ENCODE peak calls at places on chromosomes 5 and 9, in six cellular contexts. B is GM23248, Q is Karpas-422, P is OCI-LY7, X is HepG2, A is PC-9. N is an unnamed sample. For H3K36me3, the result is how much of the 10 kb centered on the place peaks cover.

GRCh38 chr5:139854029-139854605 is 58.5 kb downstream of the PSD2 start:
- DNase-seq in X (no peak), P (no peak), B (no peak), Q (no peak), A (no peak), N (no peak)

GRCh38 chr9:13513262-13513661 is 233.8 kb upstream of the MPDZ start:
- DNase-seq in Q (peak), B (no peak), X (no peak), A (no peak), P (no peak), N (no peak)

GRCh38 chr9:126147620-126148522 is 178.8 kb upstream of the MVB12B start:
- DNase-seq in B (no peak), Q (no peak), X (no peak), P (no peak), A (no peak), N (no peak)

GRCh38 chr5:178232920-178233429 is 373 bp upstream of the PHYKPL start:
- DNase-seq in P (no peak), B (no peak), Q (no peak), A (no peak), X (no peak), N (no peak)

GRCh38 chr9:111743275-111743674 is 51.5 kb downstream of the SHOC1 start:
- DNase-seq in Q (no peak), B (peak), X (peak), A (peak), P (no peak), N (no peak)

GRCh38 chr5:81755320-81755719 is 4.4 kb upstream of the SSBP2 start:
- DNase-seq in X (peak), Q (no peak), B (peak), P (no peak), A (peak), N (peak)

GRCh38 chr9:113616716-113617496 is 153.4 kb downstream of the RGS3 start:
- DNase-seq in B (no peak), P (no peak), Q (no peak), X (no peak), A (no peak), N (no peak)

GRCh38 chr5:149452665-149453617 is 73.8 kb upstream of the IL17B start:
- DNase-seq in Q (no peak), A (no peak), B (peak), P (no peak), X (peak), N (peak)

GRCh38 chr9:129278391-129279237 is 100.6 kb upstream of the IER5L start:
- DNase-seq in P (peak), Q (no peak), A (peak), X (no peak), B (peak), N (peak)

GRCh38 chr9:89436963-89437625 is 60.8 kb downstream of the SEMA4D start:
- DNase-seq in Q (no peak), P (peak), X (no peak), A (no peak), B (no peak), N (no peak)

GRCh38 chr9:116662633-116663032 is 24.5 kb upstream of the TRIM32 start:
- DNase-seq in P (no peak), Q (no peak), X (no peak), B (peak), A (no peak), N (no peak)

GRCh38 chr5:37501152-37501551 is 122.0 kb downstream of the WDR70 start:
- DNase-seq in X (peak), Q (peak), A (no peak), B (peak), P (no peak), N (no peak)

GRCh38 chr5:173396311-173396993 is 68.2 kb upstream of the STC2 start:
- DNase-seq in A (no peak), B (peak), Q (peak), X (peak), P (no peak), N (peak)

GRCh38 chr5:58066557-58066956 is 393.3 kb downstream of the PLK2 start:
- DNase-seq in X (no peak), Q (no peak), A (no peak), B (no peak), P (no peak), N (no peak)

GRCh38 chr5:147413266-147413665 is 96.6 kb downstream of the DPYSL3 start:
- DNase-seq in B (no peak), Q (no peak), A (no peak), P (no peak), X (no peak), N (no peak)

GRCh38 chr5:107265268-107265667 is 405.5 kb downstream of the EFNA5 start:
- DNase-seq in X (no peak), A (no peak), P (no peak), Q (no peak), B (no peak), N (no peak)

GRCh38 chr5:57986746-57987145 is 473.1 kb downstream of the PLK2 start:
- DNase-seq in Q (no peak), X (no peak), P (no peak), B (peak), A (no peak), N (no peak)

GRCh38 chr5:128667148-128667547 is 129.1 kb upstream of the FBN2 start:
- DNase-seq in A (no peak), P (no peak), Q (peak), B (no peak), X (no peak), N (peak)

GRCh38 chr5:5341531-5342292 is 80.8 kb upstream of the ICE1 start:
- DNase-seq in A (no peak), B (peak), P (no peak), Q (no peak), X (no peak), N (no peak)

GRCh38 chr9:127741831-127742434 is 6.8 kb upstream of the TOR2A start:
- DNase-seq in A (no peak), X (peak), Q (no peak), P (no peak), B (peak), N (peak)

GRCh38 chr5:126449751-126450271 is 26.6 kb downstream of the GRAMD2B start:
- DNase-seq in A (no peak), B (peak), Q (peak), X (no peak), P (no peak), N (no peak)

GRCh38 chr5:39730011-39730410 is 305.2 kb upstream of the DAB2 start:
- DNase-seq in Q (no peak), B (no peak), P (no peak), X (no peak), A (peak), N (no peak)

GRCh38 chr9:117145811-117146490 is 268.9 kb downstream of the ASTN2 start:
- DNase-seq in X (no peak), P (no peak), B (no peak), A (no peak), Q (no peak), N (peak)

GRCh38 chr5:105238561-105238960 is 1676.0 kb upstream of the NUDT12 start:
- DNase-seq in B (no peak), X (no peak), A (no peak), P (no peak), Q (no peak), N (no peak)

GRCh38 chr5:96374653-96375052 is 58.4 kb downstream of the PCSK1 start:
- DNase-seq in P (no peak), B (no peak), Q (no peak), A (no peak), X (no peak), N (no peak)

GRCh38 chr9:125979383-125979782 is 232.2 kb downstream of the PBX3 start:
- DNase-seq in P (no peak), A (no peak), Q (no peak), B (no peak), X (no peak), N (no peak)

GRCh38 chr9:136103651-136104487 is 8.8 kb upstream of the NACC2 start:
- DNase-seq in A (no peak), X (no peak), Q (no peak), P (peak), B (no peak), N (no peak)

GRCh38 chr9:131627846-131628820 is 82.8 kb downstream of the PRRT1B start:
- DNase-seq in Q (no peak), A (no peak), P (no peak), B (no peak), X (no peak), N (no peak)

GRCh38 chr5:44246986-44247385 is 142.2 kb downstream of the FGF10 start:
- DNase-seq in P (no peak), X (no peak), B (peak), A (no peak), Q (no peak), N (no peak)

GRCh38 chr9:129748249-129748648 is 4.6 kb downstream of the PTGES start:
- DNase-seq in A (peak), B (peak), P (no peak), X (no peak), Q (no peak), N (no peak)

GRCh38 chr9:34343090-34343489 is 13.7 kb downstream of the NUDT2 start:
- DNase-seq in B (no peak), Q (no peak), X (no peak), P (no peak), A (no peak), N (no peak)

GRCh38 chr5:135245521-135246499 is 153.2 kb downstream of the MACROH2A1 start:
- DNase-seq in Q (no peak), A (peak), B (peak), X (no peak), P (no peak), N (no peak)

GRCh38 chr9:91813261-91813795 is 136.7 kb downstream of the ROR2 start:
- DNase-seq in P (no peak), X (no peak), Q (no peak), A (no peak), B (no peak), N (no peak)

GRCh38 chr5:3604501-3604900 is 8.9 kb downstream of the IRX1 start:
- DNase-seq in A (no peak), P (no peak), X (no peak), Q (no peak), B (peak), N (no peak)

GRCh38 chr9:980621-981020 is 4.2 kb downstream of the DMRT3 start:
- DNase-seq in X (no peak), B (no peak), A (no peak), P (no peak), Q (no peak), N (no peak)

GRCh38 chr5:92552206-92553160 is 1028.5 kb downstream of the NR2F1-AS1 start:
- DNase-seq in B (peak), A (peak), X (peak), P (no peak), Q (no peak), N (no peak)

GRCh38 chr9:133583586-133583985 is 25.6 kb downstream of the FAM163B start:
- DNase-seq in P (no peak), X (no peak), A (no peak), B (peak), Q (no peak), N (no peak)
- H3K4me2 ChIP-seq in P (peak), X (no peak), A (no peak), B (no peak), Q (no peak), N (no peak)

GRCh38 chr9:137697832-137698231 is 79.0 kb downstream of the EHMT1 start:
- DNase-seq in B (no peak), X (no peak), P (no peak), Q (no peak), A (no peak), N (no peak)

GRCh38 chr9:137697193-137697592 is 78.4 kb downstream of the EHMT1 start:
- DNase-seq in A (no peak), P (no peak), Q (no peak), B (no peak), X (no peak), N (no peak)

GRCh38 chr9:137694962-137695875 is 76.4 kb downstream of the EHMT1 start:
- DNase-seq in Q (peak), B (peak), P (peak), X (peak), A (no peak), N (peak)

GRCh38 chr9:137694236-137694959 is 75.6 kb downstream of the EHMT1 start:
- DNase-seq in P (no peak), X (no peak), Q (no peak), B (no peak), A (no peak), N (no peak)

GRCh38 chr9:137696526-137696925 is 77.7 kb downstream of the EHMT1 start:
- DNase-seq in Q (no peak), X (no peak), P (no peak), A (no peak), B (no peak), N (no peak)
- H3K36me3 ChIP-seq in Q (under half), X (under half), P (half or more), A (under half), B (under half), N (under half)

GRCh38 chr5:1881273-1881586 is 1.5 kb downstream of the IRX4 start:
- DNase-seq in B (no peak), X (no peak), Q (no peak), A (no peak), P (no peak), N (peak)

GRCh38 chr5:1879292-1880263 is 3.1 kb downstream of the IRX4 start:
- DNase-seq in A (no peak), P (no peak), Q (no peak), X (no peak), B (no peak), N (peak)

GRCh38 chr5:1881731-1882336 is 891 bp downstream of the IRX4 start:
- DNase-seq in Q (no peak), X (no peak), A (no peak), P (no peak), B (no peak), N (peak)

GRCh38 chr5:1882337-1883119 is at the start of gene IRX4:
- DNase-seq in Q (no peak), B (peak), A (no peak), X (no peak), P (no peak), N (peak)

DNA sequence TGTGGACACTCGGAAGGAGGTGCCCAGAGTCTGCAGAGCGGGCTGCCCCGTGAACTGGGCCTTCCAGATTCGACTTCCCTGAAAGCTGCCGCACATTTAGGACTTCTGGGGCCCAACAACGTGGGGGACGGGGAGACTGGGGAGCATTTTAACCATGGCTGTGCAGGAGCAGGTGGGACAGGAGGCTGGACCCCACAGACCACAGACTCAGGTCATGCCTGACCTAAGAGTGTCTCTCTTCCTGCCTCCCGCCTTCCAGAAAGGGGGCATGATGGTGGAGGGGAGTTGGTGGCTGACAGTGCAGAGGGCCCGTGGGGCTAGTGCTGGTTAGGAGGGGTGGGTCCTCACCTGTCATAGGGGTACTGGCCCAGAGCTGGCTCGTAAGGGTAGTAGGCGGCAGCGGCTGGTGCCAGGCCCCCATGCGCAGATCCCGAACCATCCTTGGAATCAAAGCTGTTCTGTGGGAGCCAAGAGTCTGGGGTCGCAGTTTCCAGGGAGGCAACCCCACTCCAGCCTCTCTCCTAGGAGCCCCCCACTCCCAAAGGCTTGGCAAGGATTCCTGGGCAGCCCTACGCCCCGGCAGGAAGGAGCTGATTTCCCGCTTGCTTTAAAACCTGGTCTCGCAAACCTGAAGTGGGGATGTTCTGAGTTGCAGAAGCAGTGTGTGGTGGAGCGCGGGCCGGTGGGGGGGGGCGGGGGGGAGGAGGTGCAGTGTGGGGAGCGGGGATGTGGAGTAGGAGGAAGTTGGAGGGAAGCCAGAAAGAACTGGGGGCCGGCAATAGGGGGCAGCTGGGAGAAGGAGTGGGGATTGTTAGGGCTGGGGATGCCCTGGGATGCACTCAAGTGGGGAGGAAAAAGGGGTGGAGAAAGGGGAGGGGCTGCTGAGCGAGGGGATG is 2.1 kb downstream of the IRX4 start:
- DNase-seq in P (no peak), X (no peak), A (no peak), Q (no peak), B (no peak), N (no peak)
- H3K4me2 ChIP-seq in P (no peak), X (no peak), A (no peak), Q (no peak), B (no peak), N (no peak)

GRCh38 chr5:662751-663435 is 30.3 kb downstream of the TPPP start:
- DNase-seq in Q (no peak), P (no peak), B (no peak), X (no peak), A (no peak), N (no peak)
- H3K36me3 ChIP-seq in Q (under half), P (under half), B (under half), X (half or more), A (under half), N (under half)

DNA sequence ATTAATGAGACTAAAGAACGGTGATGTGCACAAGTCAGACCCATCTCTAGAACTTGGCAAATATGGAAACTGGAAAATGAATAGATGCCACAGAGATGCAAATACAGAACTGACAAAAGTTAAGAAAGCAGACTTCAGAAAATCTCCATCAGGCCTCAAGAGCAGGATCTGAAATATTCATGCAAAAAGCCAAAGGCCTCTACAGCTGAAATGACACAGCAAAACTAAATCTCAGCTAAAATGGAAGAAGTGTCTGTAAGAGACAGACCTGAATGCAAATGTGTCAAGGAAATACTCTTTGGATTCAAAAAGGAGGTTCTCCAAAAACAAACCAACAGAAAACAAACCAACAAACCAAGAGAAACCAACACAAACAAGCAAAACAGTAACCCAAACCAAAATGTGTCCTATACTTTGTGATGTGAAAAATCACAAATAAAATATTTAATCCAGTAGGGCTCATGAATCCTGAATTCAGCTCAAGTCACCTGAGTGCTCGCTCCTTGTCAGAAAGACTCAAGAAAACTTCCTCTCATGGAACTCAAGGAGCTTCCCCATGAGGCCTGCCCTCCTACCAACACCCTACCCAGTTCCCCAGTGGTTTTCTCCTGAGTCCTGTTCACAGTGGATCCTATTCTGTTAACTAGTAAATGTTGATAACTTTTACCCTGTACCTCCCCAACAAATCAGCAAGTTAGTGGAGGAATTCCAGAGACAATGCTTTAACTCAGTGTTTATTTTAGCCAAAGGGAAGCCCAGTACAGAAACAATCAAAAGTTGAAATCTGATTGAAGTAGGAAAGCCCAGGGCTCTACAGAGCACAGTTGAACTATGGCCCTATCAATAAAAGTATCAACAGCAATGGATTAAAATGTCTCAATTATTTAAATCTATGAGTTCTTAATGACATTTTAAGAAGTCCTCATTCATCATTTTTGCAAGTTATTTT is 14.6 kb downstream of the MRPS27 start:
- DNase-seq in A (no peak), X (peak), B (no peak), P (peak), Q (peak), N (peak)
- H3K4me2 ChIP-seq in A (no peak), X (peak), B (no peak), P (peak), Q (peak), N (no peak)

GRCh38 chr9:83656952-83657351 is 34.0 kb downstream of the IDNK start:
- DNase-seq in X (no peak), A (no peak), Q (no peak), P (no peak), B (no peak), N (no peak)

GRCh38 chr9:83656032-83656680 is 33.2 kb downstream of the IDNK start:
- DNase-seq in P (no peak), B (no peak), A (no peak), X (no peak), Q (no peak), N (no peak)

GRCh38 chr9:83649515-83649914 is 26.6 kb downstream of the IDNK start:
- DNase-seq in Q (peak), B (no peak), X (no peak), A (no peak), P (no peak), N (no peak)

GRCh38 chr9:83651558-83651957 is 28.6 kb downstream of the IDNK start:
- DNase-seq in B (no peak), Q (no peak), X (no peak), P (no peak), A (no peak), N (no peak)

DNA sequence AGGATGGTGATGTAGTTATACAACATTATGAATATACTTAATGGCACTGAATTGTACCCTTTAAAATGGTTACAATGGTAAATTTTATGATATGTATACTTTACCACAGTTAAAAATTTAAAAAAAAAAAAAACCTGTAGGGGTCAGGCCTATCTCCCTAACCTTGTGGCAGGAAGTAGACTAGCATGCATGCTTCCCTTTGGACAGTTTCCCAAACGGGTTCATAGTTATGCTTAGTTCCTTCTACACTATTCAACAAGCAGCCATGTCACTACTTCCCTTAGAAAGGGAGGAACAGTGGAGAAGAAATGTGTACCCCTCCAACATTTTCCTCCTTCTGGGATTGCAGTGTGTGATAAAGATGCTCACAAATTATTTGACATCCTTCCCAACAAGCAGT is 32.5 kb downstream of the IDNK start:
- DNase-seq in B (no peak), Q (no peak), X (no peak), P (no peak), A (no peak), N (no peak)
- H3K36me3 ChIP-seq in B (half or more), Q (half or more), X (half or more), P (half or more), A (under half), N (under half)

N was measured in neural progenitor cell.